ENCODE peak calls at places on chromosomes 7 and 10, in six cellular contexts. D is left ventricle myocardium inferior, Z is coronary artery, R is upper lobe of right lung, P is heart right ventricle, C is GM10248. L is an unnamed sample.

GRCh38 chr10:115706482-115707076 is 566.4 kb downstream of the GFRA1 start:
- DNase-seq in D (no peak), Z (no peak), R (no peak), P (no peak), C (no peak), L (peak)

GRCh38 chr7:84139986-84140729 is 54.4 kb downstream of the SEMA3A start:
- DNase-seq in D (no peak), Z (no peak), R (no peak), P (no peak), C (no peak), L (peak)

GRCh38 chr10:76998451-76998850 is 639.2 kb downstream of the KCNMA1 start:
- DNase-seq in D (no peak), Z (no peak), R (no peak), P (no peak), C (no peak), L (no peak)

GRCh38 chr7:39413866-39414668 is 152.1 kb upstream of the YAE1 start:
- DNase-seq in D (peak), Z (no peak), R (peak), P (peak), C (peak), L (peak)

GRCh38 chr10:50367732-50368131 is 116.4 kb upstream of the ASAH2 start:
- DNase-seq in D (no peak), Z (no peak), R (no peak), P (no peak), C (no peak), L (peak)

GRCh38 chr10:67678335-67678974 is 17.5 kb downstream of the CTNNA3 start:
- DNase-seq in D (no peak), Z (no peak), R (no peak), P (no peak), C (no peak), L (no peak)

GRCh38 chr7:41256186-41256945 is 446.5 kb downstream of the INHBA start:
- DNase-seq in D (no peak), Z (no peak), R (no peak), P (no peak), C (no peak), L (no peak)

GRCh38 chr7:80622531-80622930 is 15.9 kb upstream of the CD36 start:
- DNase-seq in D (no peak), Z (no peak), R (no peak), P (no peak), C (no peak), L (peak)

GRCh38 chr10:90652519-90652918 is 205.3 kb downstream of the HTR7 start:
- DNase-seq in D (no peak), Z (no peak), R (no peak), P (no peak), C (no peak), L (peak)

GRCh38 chr7:2066251-2066919 is 166.4 kb downstream of the MAD1L1 start:
- DNase-seq in D (no peak), Z (no peak), R (no peak), P (no peak), C (no peak), L (no peak)

DNA sequence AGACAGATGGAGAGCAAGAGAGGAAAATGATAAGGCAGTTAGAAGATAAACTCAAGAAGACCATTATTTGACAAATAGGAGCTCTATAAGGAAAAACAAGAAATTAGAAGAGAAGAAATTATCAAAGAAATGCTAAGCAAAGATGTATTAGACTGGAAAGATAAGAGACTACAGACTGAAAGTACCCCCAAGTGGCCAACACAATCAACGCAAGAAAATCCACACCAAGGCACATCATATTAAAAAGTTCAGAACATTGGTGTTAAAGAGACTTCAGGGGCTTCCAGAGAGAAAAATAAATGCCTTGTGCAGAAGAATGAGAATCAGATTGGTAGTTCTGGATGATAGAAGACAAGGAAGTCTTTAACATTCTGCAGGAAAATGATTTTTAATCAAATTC is 46.0 kb downstream of the SH2D4B start:
- DNase-seq in D (no peak), Z (no peak), R (no peak), P (no peak), C (no peak), L (peak)
- TF ChIP-seq CTCF in D (peak), Z (no peak), R (peak), P (peak), C (no peak), L (no peak)

GRCh38 chr10:89224697-89225443 is 17.8 kb upstream of the CH25H start:
- DNase-seq in D (peak), Z (no peak), R (no peak), P (peak), C (no peak), L (peak)
- TF ChIP-seq CTCF in D (peak), Z (no peak), R (peak), P (peak), C (peak), L (peak)

DNA sequence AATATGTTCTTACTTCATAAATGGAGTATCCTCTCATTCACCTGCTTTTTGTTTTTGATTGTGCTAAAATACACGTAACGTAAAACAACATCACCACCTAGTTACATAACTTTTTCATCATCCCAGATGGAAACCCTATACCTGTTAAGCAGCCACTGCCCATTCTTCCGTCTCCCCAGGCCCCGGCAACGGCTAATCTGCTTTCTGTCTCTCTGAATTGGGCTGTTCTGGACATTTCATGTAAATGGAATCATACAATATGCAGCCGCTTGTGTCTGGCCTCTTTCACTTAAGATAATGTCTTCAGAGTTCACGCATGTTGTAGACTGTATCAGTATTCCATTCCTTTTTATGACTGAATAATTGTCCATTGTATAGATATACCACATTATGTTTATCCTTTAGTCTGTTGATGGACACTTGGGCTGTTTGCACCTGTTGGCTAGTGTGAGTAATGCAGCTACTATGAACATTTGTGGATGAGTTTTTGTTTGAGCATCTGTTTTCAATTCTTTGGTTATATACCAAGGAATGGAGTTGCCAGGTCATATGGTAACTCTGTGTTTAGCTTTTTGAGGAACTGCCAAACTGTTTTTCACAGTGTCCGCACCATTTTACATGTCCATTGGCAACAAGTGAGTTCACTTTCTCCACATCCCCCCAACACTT is 14.1 kb upstream of the SUN1 start:
- DNase-seq in D (no peak), Z (no peak), R (no peak), P (no peak), C (no peak), L (peak)
- TF ChIP-seq CTCF in D (peak), Z (peak), R (peak), P (peak), C (no peak), L (peak)

GRCh38 chr10:15737635-15738034 is 17.9 kb upstream of the ITGA8 start:
- DNase-seq in D (no peak), Z (no peak), R (no peak), P (no peak), C (no peak), L (no peak)
- TF ChIP-seq CTCF in D (no peak), Z (no peak), R (no peak), P (no peak), C (no peak), L (no peak)

GRCh38 chr10:31927597-31928530 is 767 bp downstream of the ARHGAP12 start:
- DNase-seq in D (peak), Z (peak), R (peak), P (peak), C (peak), L (peak)
- TF ChIP-seq CTCF in D (peak), Z (peak), R (peak), P (peak), C (no peak), L (peak)

DNA sequence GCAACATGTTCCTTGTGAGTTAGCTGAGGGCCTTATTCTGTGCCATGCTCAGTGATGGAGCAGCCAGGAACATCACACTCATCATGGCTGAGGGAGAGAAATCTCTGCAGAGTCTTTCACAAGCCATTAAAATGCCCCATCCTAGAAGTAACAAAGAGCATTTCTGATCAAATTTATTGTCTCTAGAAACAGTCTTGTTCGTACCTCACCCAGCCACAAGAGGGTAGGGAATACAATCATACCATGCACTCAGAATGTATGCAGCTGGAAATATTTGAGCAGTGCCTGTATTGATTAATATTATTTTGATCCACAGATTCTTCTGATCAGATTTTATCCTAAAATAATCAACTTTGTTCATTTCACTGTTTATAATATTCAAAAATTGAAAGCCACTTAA is 17.3 kb downstream of the VPS26A start:
- DNase-seq in D (no peak), Z (no peak), R (no peak), P (no peak), C (no peak), L (no peak)
- TF ChIP-seq CTCF in D (no peak), Z (no peak), R (no peak), P (no peak), C (no peak), L (peak)

GRCh38 chr7:124996778-124997177 is 67.2 kb upstream of the POT1 start:
- DNase-seq in D (no peak), Z (no peak), R (no peak), P (no peak), C (peak), L (no peak)
- TF ChIP-seq CTCF in D (peak), Z (no peak), R (no peak), P (peak), C (peak), L (peak)

GRCh38 chr7:94666879-94667587 is 11.1 kb upstream of the SGCE start:
- DNase-seq in D (no peak), Z (no peak), R (no peak), P (no peak), C (no peak), L (no peak)
- TF ChIP-seq CTCF in D (no peak), Z (no peak), R (no peak), P (no peak), C (no peak), L (no peak)

DNA sequence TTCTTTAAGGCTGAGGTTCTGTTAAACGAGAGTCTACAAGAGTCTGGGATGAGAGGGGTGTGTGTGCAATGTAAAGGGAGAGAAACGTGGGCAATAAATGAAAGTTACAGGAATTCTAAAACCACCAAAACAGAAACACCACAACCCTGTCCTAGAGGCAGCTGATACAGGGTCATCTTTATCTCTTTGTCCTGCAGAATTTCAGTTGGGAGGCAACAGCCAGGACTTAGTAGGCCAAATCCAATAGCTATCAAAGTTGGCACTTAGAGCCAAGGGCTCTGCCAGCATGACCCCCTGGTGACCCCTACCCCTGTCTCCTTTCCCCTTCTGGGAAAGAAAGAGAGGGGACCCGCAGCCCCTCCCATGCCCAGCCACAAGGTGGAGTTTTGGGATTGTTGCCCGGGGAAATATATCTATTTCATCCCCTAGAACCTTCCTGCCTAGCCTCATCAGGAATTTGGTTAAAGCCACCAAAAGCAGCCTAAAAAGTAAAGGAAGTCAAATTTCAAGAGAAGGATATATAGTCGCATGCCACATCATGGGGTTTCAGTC is 85.2 kb downstream of the OSBPL3 start:
- DNase-seq in D (no peak), Z (no peak), R (no peak), P (no peak), C (no peak), L (no peak)
- TF ChIP-seq CTCF in D (peak), Z (no peak), R (peak), P (peak), C (no peak), L (peak)

GRCh38 chr10:110208614-110209398 is 1.4 kb downstream of the MXI1 start:
- DNase-seq in D (peak), Z (peak), R (peak), P (peak), C (peak), L (peak)
- TF ChIP-seq CTCF in D (no peak), Z (no peak), R (peak), P (peak), C (peak), L (peak)